ENCODE peak calls at places on chromosomes 11 and 22, in five cellular contexts. One of them, this sample, is unnamed.

GRCh38 chr11:123180574-123180973 is 14.5 kb downstream of the CLMP start:
- DNase-seq in heart right ventricle: no peak
- DNase-seq in glutamatergic neuron: no peak
- DNase-seq in mucosa of descending colon: no peak
- DNase-seq in fibroblast of lung: no peak
- DNase-seq in this sample: no peak

GRCh38 chr11:68969386-68969785 is 11.4 kb downstream of the MRGPRD start:
- DNase-seq in fibroblast of lung: no peak
- DNase-seq in glutamatergic neuron: peak
- DNase-seq in heart right ventricle: no peak
- DNase-seq in mucosa of descending colon: no peak
- DNase-seq in this sample: peak

GRCh38 chr11:80136991-80137390 is 696.2 kb upstream of the TENM4 start:
- DNase-seq in heart right ventricle: no peak
- DNase-seq in fibroblast of lung: no peak
- DNase-seq in mucosa of descending colon: no peak
- DNase-seq in glutamatergic neuron: no peak
- DNase-seq in this sample: no peak

GRCh38 chr11:69344570-69345145 is 50.7 kb downstream of the MYEOV start:
- DNase-seq in glutamatergic neuron: no peak
- DNase-seq in heart right ventricle: no peak
- DNase-seq in fibroblast of lung: no peak
- DNase-seq in mucosa of descending colon: no peak
- DNase-seq in this sample: peak

GRCh38 chr11:15967166-15967565 is 389.2 kb downstream of the SOX6 start:
- DNase-seq in mucosa of descending colon: no peak
- DNase-seq in glutamatergic neuron: no peak
- DNase-seq in heart right ventricle: no peak
- DNase-seq in fibroblast of lung: peak
- DNase-seq in this sample: no peak

GRCh38 chr11:117874910-117875396 is 1.5 kb downstream of the FXYD6 start:
- DNase-seq in fibroblast of lung: no peak
- DNase-seq in mucosa of descending colon: no peak
- DNase-seq in heart right ventricle: no peak
- DNase-seq in glutamatergic neuron: no peak
- DNase-seq in this sample: no peak

GRCh38 chr11:118939948-118940598 is 14.3 kb upstream of the BCL9L start:
- DNase-seq in mucosa of descending colon: peak
- DNase-seq in glutamatergic neuron: peak
- DNase-seq in heart right ventricle: no peak
- DNase-seq in fibroblast of lung: no peak
- DNase-seq in this sample: no peak

GRCh38 chr11:20854214-20854613 is 184.8 kb downstream of the NELL1 start:
- DNase-seq in mucosa of descending colon: no peak
- DNase-seq in heart right ventricle: no peak
- DNase-seq in fibroblast of lung: no peak
- DNase-seq in glutamatergic neuron: no peak
- DNase-seq in this sample: no peak

GRCh38 chr11:8593455-8593854 is 573 bp downstream of the STK33 start:
- DNase-seq in mucosa of descending colon: no peak
- DNase-seq in heart right ventricle: no peak
- DNase-seq in fibroblast of lung: no peak
- DNase-seq in glutamatergic neuron: no peak
- DNase-seq in this sample: no peak

GRCh38 chr11:78259777-78260470 is 71.2 kb downstream of the USP35 start:
- DNase-seq in heart right ventricle: no peak
- DNase-seq in mucosa of descending colon: no peak
- DNase-seq in glutamatergic neuron: no peak
- DNase-seq in fibroblast of lung: no peak
- DNase-seq in this sample: no peak

GRCh38 chr11:65506316-65506769 is 7.5 kb downstream of the MALAT1 start:
- DNase-seq in glutamatergic neuron: no peak
- DNase-seq in heart right ventricle: no peak
- DNase-seq in mucosa of descending colon: no peak
- DNase-seq in fibroblast of lung: no peak
- DNase-seq in this sample: no peak

GRCh38 chr22:43546186-43546585 is 134.4 kb downstream of the MPPED1 start:
- DNase-seq in fibroblast of lung: no peak
- DNase-seq in mucosa of descending colon: no peak
- DNase-seq in heart right ventricle: no peak
- DNase-seq in glutamatergic neuron: no peak
- DNase-seq in this sample: no peak

GRCh38 chr11:61022311-61023085 is 51.0 kb downstream of the CD6 start:
- DNase-seq in heart right ventricle: no peak
- DNase-seq in fibroblast of lung: no peak
- DNase-seq in glutamatergic neuron: no peak
- DNase-seq in mucosa of descending colon: no peak
- DNase-seq in this sample: no peak

GRCh38 chr22:30178180-30179126 is 68.1 kb downstream of the LIF start:
- DNase-seq in glutamatergic neuron: no peak
- DNase-seq in mucosa of descending colon: no peak
- DNase-seq in heart right ventricle: no peak
- DNase-seq in fibroblast of lung: no peak
- DNase-seq in this sample: no peak

GRCh38 chr11:106503901-106504300 is 426.4 kb downstream of the AASDHPPT start:
- DNase-seq in fibroblast of lung: no peak
- DNase-seq in glutamatergic neuron: no peak
- DNase-seq in heart right ventricle: no peak
- DNase-seq in mucosa of descending colon: no peak
- DNase-seq in this sample: no peak

GRCh38 chr11:79013509-79013908 is 427.3 kb downstream of the TENM4 start:
- DNase-seq in fibroblast of lung: peak
- DNase-seq in mucosa of descending colon: no peak
- DNase-seq in glutamatergic neuron: no peak
- DNase-seq in heart right ventricle: no peak
- DNase-seq in this sample: no peak

GRCh38 chr11:60933416-60933815 is 9.2 kb downstream of the TMEM132A start:
- DNase-seq in heart right ventricle: no peak
- DNase-seq in mucosa of descending colon: no peak
- DNase-seq in fibroblast of lung: no peak
- DNase-seq in glutamatergic neuron: no peak
- DNase-seq in this sample: no peak

GRCh38 chr11:35173011-35173511 is 34.1 kb downstream of the CD44 start:
- DNase-seq in mucosa of descending colon: peak
- DNase-seq in heart right ventricle: no peak
- DNase-seq in glutamatergic neuron: no peak
- DNase-seq in fibroblast of lung: peak
- DNase-seq in this sample: no peak

GRCh38 chr22:49564666-49565515 is 262.8 kb downstream of the BRD1 start:
- DNase-seq in heart right ventricle: no peak
- DNase-seq in mucosa of descending colon: no peak
- DNase-seq in glutamatergic neuron: no peak
- DNase-seq in fibroblast of lung: no peak
- DNase-seq in this sample: peak

GRCh38 chr11:83035070-83035854 is 36.4 kb downstream of the RAB30 start:
- DNase-seq in fibroblast of lung: peak
- DNase-seq in mucosa of descending colon: no peak
- DNase-seq in glutamatergic neuron: no peak
- DNase-seq in heart right ventricle: no peak
- DNase-seq in this sample: no peak

GRCh38 chr22:30079952-30080533 is at the start of gene HORMAD2:
- DNase-seq in fibroblast of lung: peak
- DNase-seq in mucosa of descending colon: no peak
- DNase-seq in heart right ventricle: peak
- DNase-seq in glutamatergic neuron: peak
- DNase-seq in this sample: no peak

GRCh38 chr11:64916848-64917662 is at the start of gene ATG2A:
- DNase-seq in mucosa of descending colon: peak
- DNase-seq in glutamatergic neuron: peak
- DNase-seq in heart right ventricle: peak
- DNase-seq in fibroblast of lung: peak
- DNase-seq in this sample: no peak

GRCh38 chr22:21972293-21972779 is 10.3 kb downstream of the TOP3B start:
- DNase-seq in mucosa of descending colon: peak
- DNase-seq in fibroblast of lung: peak
- DNase-seq in glutamatergic neuron: peak
- DNase-seq in heart right ventricle: no peak
- DNase-seq in this sample: no peak

GRCh38 chr11:66637557-66638176 is 836 bp upstream of the RBM4 start:
- DNase-seq in glutamatergic neuron: no peak
- DNase-seq in fibroblast of lung: no peak
- DNase-seq in mucosa of descending colon: no peak
- DNase-seq in heart right ventricle: no peak
- DNase-seq in this sample: no peak

GRCh38 chr11:111602865-111603632 is 800 bp downstream of the SIK2 start:
- DNase-seq in fibroblast of lung: peak
- DNase-seq in glutamatergic neuron: peak
- DNase-seq in heart right ventricle: peak
- DNase-seq in mucosa of descending colon: no peak
- DNase-seq in this sample: no peak

GRCh38 chr22:26170795-26171194 is 1.5 kb downstream of the SEZ6L start:
- DNase-seq in fibroblast of lung: no peak
- DNase-seq in mucosa of descending colon: no peak
- DNase-seq in heart right ventricle: peak
- DNase-seq in glutamatergic neuron: peak
- DNase-seq in this sample: no peak
- TF ChIP-seq CTCF in fibroblast of lung: no peak
- TF ChIP-seq CTCF in mucosa of descending colon: no peak
- TF ChIP-seq CTCF in heart right ventricle: no peak
- TF ChIP-seq CTCF in glutamatergic neuron: no peak
- TF ChIP-seq CTCF in this sample: no peak

DNA sequence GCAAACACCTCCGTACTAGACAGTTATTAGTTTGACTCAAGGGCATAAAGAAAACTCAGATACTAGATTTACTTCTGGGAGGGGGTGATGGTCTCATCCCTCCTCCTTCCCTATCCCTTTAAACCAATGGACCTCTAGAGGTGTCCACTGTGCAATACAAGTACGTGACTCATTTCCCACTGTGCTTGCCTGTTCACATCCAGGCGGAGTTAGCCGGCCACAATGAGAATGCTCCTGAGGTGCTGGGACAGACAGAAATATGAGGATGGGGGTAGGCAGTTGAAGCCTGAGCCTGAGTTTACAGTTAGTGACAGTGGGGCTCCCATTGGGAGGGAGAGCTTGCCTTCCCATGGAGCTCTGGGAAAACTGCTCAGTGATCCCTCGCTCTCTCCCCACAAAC is 8.4 kb upstream of the PMM1 start:
- DNase-seq in glutamatergic neuron: no peak
- DNase-seq in fibroblast of lung: peak
- DNase-seq in heart right ventricle: no peak
- DNase-seq in mucosa of descending colon: no peak
- DNase-seq in this sample: no peak
- TF ChIP-seq CTCF in glutamatergic neuron: no peak
- TF ChIP-seq CTCF in fibroblast of lung: peak
- TF ChIP-seq CTCF in heart right ventricle: no peak
- TF ChIP-seq CTCF in mucosa of descending colon: no peak
- TF ChIP-seq CTCF in this sample: no peak

DNA sequence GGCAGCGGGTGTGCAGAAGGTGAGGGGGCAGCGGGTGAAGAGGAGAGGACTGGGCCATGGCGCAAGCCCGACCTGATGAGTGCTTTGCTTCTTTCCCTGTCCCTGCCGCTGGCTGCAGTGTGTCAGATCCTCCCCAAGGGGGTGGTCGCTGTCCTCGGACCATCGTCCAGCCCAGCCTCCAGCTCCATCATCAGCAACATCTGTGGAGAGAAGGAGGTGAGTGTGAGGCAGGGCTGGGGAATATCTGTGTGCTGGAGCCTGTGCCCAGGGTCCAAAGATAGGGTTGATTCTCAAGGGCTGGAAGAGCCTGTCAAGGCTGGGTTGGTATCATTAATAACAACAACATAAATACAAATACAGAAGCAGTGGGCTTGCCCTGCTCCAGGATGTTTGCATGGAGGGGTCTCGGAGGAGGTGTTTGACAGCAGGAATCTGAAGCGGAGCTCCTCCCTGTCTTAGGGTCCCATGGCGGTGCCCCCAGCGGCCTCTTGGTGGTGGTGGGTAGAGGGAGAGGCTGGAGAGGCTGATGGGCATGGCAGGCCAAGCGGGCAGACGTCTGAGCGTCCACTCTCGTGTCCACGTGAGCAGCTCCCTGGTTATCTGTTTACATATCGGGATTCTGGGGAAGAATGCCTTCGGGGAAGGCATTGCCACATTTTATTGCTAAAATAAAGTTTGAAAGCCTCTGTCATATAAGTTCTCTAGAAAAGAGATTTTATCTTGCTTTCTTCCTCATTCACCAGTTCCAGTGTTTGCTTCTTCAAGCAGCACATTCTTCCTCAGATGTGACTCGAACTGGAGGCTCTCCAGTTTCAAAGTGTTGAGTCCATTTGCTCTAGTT is 208.4 kb upstream of the TBCEL start:
- DNase-seq in heart right ventricle: no peak
- DNase-seq in glutamatergic neuron: no peak
- DNase-seq in mucosa of descending colon: no peak
- DNase-seq in fibroblast of lung: no peak
- DNase-seq in this sample: peak
- TF ChIP-seq CTCF in heart right ventricle: no peak
- TF ChIP-seq CTCF in glutamatergic neuron: no peak
- TF ChIP-seq CTCF in mucosa of descending colon: no peak
- TF ChIP-seq CTCF in fibroblast of lung: no peak
- TF ChIP-seq CTCF in this sample: no peak

GRCh38 chr11:45212566-45213315 is 66.3 kb downstream of the PRDM11 start:
- DNase-seq in mucosa of descending colon: no peak
- DNase-seq in heart right ventricle: no peak
- DNase-seq in fibroblast of lung: no peak
- DNase-seq in glutamatergic neuron: peak
- DNase-seq in this sample: no peak
- TF ChIP-seq CTCF in mucosa of descending colon: no peak
- TF ChIP-seq CTCF in heart right ventricle: no peak
- TF ChIP-seq CTCF in fibroblast of lung: no peak
- TF ChIP-seq CTCF in glutamatergic neuron: peak
- TF ChIP-seq CTCF in this sample: peak

DNA sequence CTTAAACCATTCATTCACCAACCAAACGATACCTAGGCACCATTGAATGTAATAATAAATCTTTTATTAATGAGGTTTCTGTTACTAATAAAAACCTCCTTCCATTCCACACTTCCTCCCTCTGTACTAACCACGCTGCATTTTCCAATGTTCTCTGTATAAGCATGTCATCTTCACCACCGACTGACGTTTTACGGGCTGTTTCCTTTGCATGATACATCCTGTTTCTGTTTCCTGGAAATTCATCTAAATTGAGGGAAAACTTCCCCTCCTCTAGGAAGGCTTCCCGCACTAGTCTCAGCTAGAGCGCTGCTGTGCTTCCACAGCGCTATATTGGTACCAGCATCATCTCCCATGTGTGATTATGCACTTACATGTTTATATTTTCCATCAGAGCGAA is 2.1 kb downstream of the OR4D10 start:
- DNase-seq in glutamatergic neuron: no peak
- DNase-seq in fibroblast of lung: no peak
- DNase-seq in mucosa of descending colon: no peak
- DNase-seq in heart right ventricle: no peak
- DNase-seq in this sample: no peak
- TF ChIP-seq CTCF in glutamatergic neuron: no peak
- TF ChIP-seq CTCF in fibroblast of lung: no peak
- TF ChIP-seq CTCF in mucosa of descending colon: no peak
- TF ChIP-seq CTCF in heart right ventricle: no peak
- TF ChIP-seq CTCF in this sample: no peak

GRCh38 chr11:1871531-1871930 is 18.6 kb downstream of the LSP1 start:
- DNase-seq in glutamatergic neuron: peak
- DNase-seq in mucosa of descending colon: no peak
- DNase-seq in fibroblast of lung: no peak
- DNase-seq in heart right ventricle: peak
- DNase-seq in this sample: no peak
- TF ChIP-seq CTCF in glutamatergic neuron: no peak
- TF ChIP-seq CTCF in mucosa of descending colon: no peak
- TF ChIP-seq CTCF in fibroblast of lung: no peak
- TF ChIP-seq CTCF in heart right ventricle: no peak
- TF ChIP-seq CTCF in this sample: no peak

This sample was measured in chondrocyte.